ENCODE peak calls at places on chromosomes 5 and 9, in seven cellular contexts. Q is kidney; E is substantia nigra; T is CD8-positive, alpha-beta memory T cell; V is psoas muscle; U is endothelial cell of umbilical vein; C is right cardiac atrium. G is an unnamed sample.

GRCh38 chr5:200985-201384 is 9.7 kb downstream of the LRRC14B start:
- DNase-seq in Q (no peak), E (no peak), T (no peak), V (no peak), U (no peak), C (no peak), G (no peak)

GRCh38 chr5:133824661-133825254 is 143.7 kb downstream of the C5orf15 start:
- DNase-seq in Q (peak), E (no peak), T (no peak), V (no peak), U (no peak), C (no peak), G (no peak)

GRCh38 chr5:56951131-56951945 is 585 bp downstream of the MIER3 start:
- DNase-seq in Q (peak), E (peak), T (peak), V (peak), U (peak), C (peak), G (no peak)

GRCh38 chr9:81896067-81896466 is 32.2 kb upstream of the SPATA31D4 start:
- DNase-seq in Q (no peak), E (no peak), T (no peak), V (no peak), U (no peak), C (no peak), G (no peak)

GRCh38 chr9:128215491-128216404 is 12.6 kb downstream of the DNM1 start:
- DNase-seq in Q (no peak), E (no peak), T (no peak), V (peak), U (peak), C (no peak), G (no peak)

GRCh38 chr5:91194861-91195460 is 188.2 kb downstream of the ARRDC3 start:
- DNase-seq in Q (no peak), E (no peak), T (no peak), V (no peak), U (no peak), C (no peak), G (no peak)

GRCh38 chr5:95524423-95524822 is 30.4 kb downstream of the SKIC3 start:
- DNase-seq in Q (no peak), E (no peak), T (no peak), V (no peak), U (no peak), C (no peak), G (no peak)

GRCh38 chr9:107036367-107036766 is 173.4 kb downstream of the ZNF462 start:
- DNase-seq in Q (no peak), E (no peak), T (no peak), V (no peak), U (no peak), C (no peak), G (no peak)

GRCh38 chr9:131517761-131518190 is 13.3 kb downstream of the UCK1 start:
- DNase-seq in Q (no peak), E (peak), T (no peak), V (no peak), U (no peak), C (peak), G (no peak)

GRCh38 chr5:50463726-50464125 is 22.6 kb upstream of the EMB start:
- DNase-seq in Q (no peak), E (no peak), T (no peak), V (no peak), U (no peak), C (no peak), G (no peak)

GRCh38 chr5:106140101-106140500 is 1530.6 kb downstream of the EFNA5 start:
- DNase-seq in Q (no peak), E (no peak), T (no peak), V (no peak), U (no peak), C (no peak), G (no peak)

GRCh38 chr9:134636142-134636507 is 5.5 kb upstream of the COL5A1 start:
- DNase-seq in Q (no peak), E (no peak), T (peak), V (no peak), U (no peak), C (peak), G (no peak)

GRCh38 chr9:16191237-16191636 is 638.4 kb downstream of the CCDC171 start:
- DNase-seq in Q (no peak), E (no peak), T (no peak), V (no peak), U (no peak), C (no peak), G (no peak)

GRCh38 chr5:39420482-39421145 is 4.2 kb downstream of the DAB2 start:
- DNase-seq in Q (peak), E (no peak), T (no peak), V (peak), U (peak), C (peak), G (peak)

GRCh38 chr5:21212026-21212425 is 1224.0 kb upstream of the CDH18 start:
- DNase-seq in Q (no peak), E (no peak), T (no peak), V (no peak), U (no peak), C (no peak), G (no peak)

GRCh38 chr9:97512966-97513560 is 11.6 kb downstream of the TMOD1 start:
- DNase-seq in Q (no peak), E (no peak), T (no peak), V (no peak), U (no peak), C (no peak), G (no peak)

GRCh38 chr9:127347831-127348699 is 48.9 kb upstream of the SLC2A8 start:
- DNase-seq in Q (no peak), E (no peak), T (no peak), V (no peak), U (peak), C (no peak), G (peak)

GRCh38 chr9:38141751-38142150 is 72.7 kb upstream of the SHB start:
- DNase-seq in Q (no peak), E (no peak), T (no peak), V (no peak), U (peak), C (no peak), G (no peak)

GRCh38 chr5:143063175-143063970 is 293.2 kb downstream of the ARHGAP26 start:
- DNase-seq in Q (no peak), E (peak), T (no peak), V (peak), U (no peak), C (peak), G (no peak)

GRCh38 chr5:179781846-179782245 is 11.9 kb upstream of the LTC4S start:
- DNase-seq in Q (no peak), E (no peak), T (no peak), V (no peak), U (no peak), C (no peak), G (no peak)

GRCh38 chr9:113738898-113739604 is 137.1 kb upstream of the ZNF618 start:
- DNase-seq in Q (no peak), E (no peak), T (no peak), V (no peak), U (no peak), C (no peak), G (no peak)

GRCh38 chr9:134597957-134598883 is 43.4 kb upstream of the COL5A1 start:
- DNase-seq in Q (peak), E (no peak), T (no peak), V (no peak), U (no peak), C (peak), G (no peak)

GRCh38 chr5:133635051-133635450 is 22.7 kb upstream of the FSTL4 start:
- DNase-seq in Q (no peak), E (no peak), T (no peak), V (no peak), U (no peak), C (no peak), G (no peak)

GRCh38 chr5:113020461-113021273 is 44.1 kb downstream of the DCP2 start:
- DNase-seq in Q (no peak), E (no peak), T (no peak), V (no peak), U (peak), C (no peak), G (peak)

GRCh38 chr5:137995077-137995746 is 37.7 kb downstream of the FAM13B start:
- DNase-seq in Q (no peak), E (no peak), T (no peak), V (no peak), U (peak), C (no peak), G (no peak)

GRCh38 chr5:34450338-34450737 is 205.8 kb upstream of the RAI14 start:
- DNase-seq in Q (no peak), E (no peak), T (no peak), V (no peak), U (no peak), C (no peak), G (no peak)

DNA sequence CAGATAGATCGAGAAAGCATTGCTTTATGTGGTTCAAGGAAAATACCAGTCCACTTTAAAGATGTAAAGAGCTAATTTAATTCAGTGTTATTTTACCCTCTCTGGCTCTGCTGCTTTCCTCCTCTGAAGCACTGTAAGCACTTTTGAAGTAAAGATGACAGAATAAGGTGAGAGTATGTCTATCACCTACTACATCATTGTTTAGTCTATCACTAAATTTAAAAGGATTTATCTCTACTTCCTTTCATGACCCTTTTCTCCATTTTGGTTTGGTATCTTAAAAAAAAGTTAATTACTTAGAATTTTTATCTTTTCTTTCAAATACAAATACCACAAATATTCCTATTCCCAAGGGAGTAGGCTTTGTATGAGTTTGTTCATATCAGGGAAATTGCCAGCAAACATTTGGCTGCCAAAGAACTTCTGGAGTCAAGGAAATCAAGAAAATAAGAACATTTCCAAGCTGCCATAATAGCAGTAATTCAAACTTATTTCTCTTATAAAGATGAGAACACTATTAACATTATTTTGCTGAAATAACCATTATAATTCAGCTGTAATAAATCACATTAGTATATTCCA is 77.8 kb downstream of the SLC38A9 start:
- DNase-seq in Q (no peak), E (no peak), T (no peak), V (no peak), U (no peak), C (no peak), G (no peak)
- H3K27ac ChIP-seq in Q (peak), E (no peak), T (no peak), V (peak), U (no peak), C (no peak), G (no peak)

DNA sequence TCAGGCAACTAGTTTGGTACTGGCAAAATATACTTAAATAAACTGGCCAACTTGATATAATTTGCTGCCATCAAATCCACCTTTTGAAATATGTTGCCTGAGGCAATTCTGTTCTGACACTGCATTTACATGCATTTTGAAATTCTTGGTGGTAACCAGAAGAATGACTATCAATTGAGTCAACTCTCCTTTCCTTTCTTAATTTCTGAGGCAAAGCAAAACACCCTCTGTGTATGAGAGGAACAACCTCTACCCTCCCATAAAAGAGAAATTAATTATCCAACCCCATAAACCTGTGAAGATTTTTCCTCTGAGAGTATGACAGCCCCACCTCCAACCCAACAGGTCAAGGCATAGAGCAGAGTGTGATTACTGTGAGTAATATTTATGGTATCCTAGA is 286.8 kb downstream of the NR2F1-AS1 start:
- DNase-seq in Q (no peak), E (no peak), T (no peak), V (no peak), U (no peak), C (no peak), G (no peak)
- H3K27ac ChIP-seq in Q (no peak), E (no peak), T (no peak), V (no peak), U (no peak), C (no peak), G (no peak)

DNA sequence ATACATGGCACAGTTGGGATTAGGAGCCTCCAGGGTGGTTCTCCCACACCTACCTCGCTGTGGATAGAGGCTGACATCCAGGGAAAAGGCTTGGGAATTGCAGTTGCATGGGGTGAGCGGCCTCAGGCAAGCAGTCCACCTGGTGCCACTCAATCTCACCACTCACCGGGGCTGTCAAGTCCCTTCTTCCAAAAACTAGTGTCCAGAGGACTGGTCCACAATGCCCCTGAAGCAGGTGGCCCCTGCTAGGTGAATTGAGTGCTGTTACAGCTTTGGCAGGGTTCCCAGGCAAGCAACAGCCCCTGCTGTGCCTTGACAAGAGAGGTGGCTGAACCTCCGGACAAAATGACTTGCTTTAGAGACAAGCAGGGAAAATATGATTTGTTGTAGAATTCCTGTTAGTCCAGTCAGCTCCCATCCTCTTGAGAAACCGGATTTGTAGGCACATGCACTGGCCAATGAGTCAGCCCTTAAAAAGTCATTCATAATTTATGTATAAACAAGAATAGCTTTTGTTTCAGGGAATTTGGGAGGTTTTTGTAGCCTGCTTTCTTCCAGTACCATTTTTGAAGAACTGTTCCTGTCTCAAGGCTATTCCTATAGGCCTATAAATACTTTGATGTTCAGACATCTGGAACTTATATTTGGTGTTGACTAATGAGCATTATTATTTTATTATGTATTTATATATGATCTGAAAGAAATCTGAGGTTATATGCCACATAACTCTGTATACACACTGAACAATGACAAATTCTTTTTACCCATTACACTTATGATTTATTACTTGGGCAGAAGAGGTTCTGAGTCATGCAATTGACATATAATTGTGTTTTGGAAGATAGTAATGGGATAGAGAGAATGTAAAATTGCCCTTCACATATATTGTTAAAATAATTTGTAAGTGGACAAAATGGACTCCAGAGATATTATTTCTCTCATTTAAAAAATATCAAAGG is 411.1 kb downstream of the ACTL7B start:
- DNase-seq in Q (no peak), E (no peak), T (no peak), V (no peak), U (peak), C (no peak), G (peak)
- H3K27ac ChIP-seq in Q (no peak), E (no peak), T (no peak), V (no peak), U (peak), C (no peak), G (no peak)

GRCh38 chr5:65034782-65035181 is 266.1 kb downstream of the CWC27 start:
- DNase-seq in Q (peak), E (no peak), T (no peak), V (no peak), U (no peak), C (peak), G (no peak)
- H3K27ac ChIP-seq in Q (peak), E (peak), T (peak), V (peak), U (peak), C (peak), G (peak)

DNA sequence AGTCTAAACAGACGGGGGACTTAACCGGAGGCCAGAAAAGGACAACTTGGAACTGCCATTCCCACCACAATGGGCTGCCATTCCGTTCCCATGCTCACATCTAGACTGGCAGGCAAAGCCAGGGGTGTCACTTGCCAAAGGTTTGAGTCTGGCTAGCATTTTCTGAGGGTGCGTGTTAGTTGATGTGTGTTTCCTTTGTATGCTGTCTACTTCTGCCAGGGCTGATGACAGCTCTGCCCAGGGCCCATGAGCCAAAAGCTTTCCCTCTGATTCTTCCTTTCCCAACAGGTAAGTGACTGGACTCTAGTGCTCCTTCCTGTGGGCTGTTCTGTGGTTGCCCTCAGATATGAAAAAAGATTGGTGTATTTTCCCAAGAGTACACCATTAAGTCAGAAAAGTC is 68.0 kb downstream of the ZNF608 start:
- DNase-seq in Q (no peak), E (no peak), T (no peak), V (no peak), U (no peak), C (no peak), G (no peak)
- H3K27ac ChIP-seq in Q (no peak), E (no peak), T (no peak), V (peak), U (no peak), C (peak), G (no peak)

GRCh38 chr5:124263680-124264491 is 482.6 kb downstream of the ZNF608 start:
- DNase-seq in Q (no peak), E (peak), T (no peak), V (no peak), U (peak), C (no peak), G (no peak)
- H3K27ac ChIP-seq in Q (no peak), E (peak), T (no peak), V (no peak), U (no peak), C (no peak), G (no peak)

DNA sequence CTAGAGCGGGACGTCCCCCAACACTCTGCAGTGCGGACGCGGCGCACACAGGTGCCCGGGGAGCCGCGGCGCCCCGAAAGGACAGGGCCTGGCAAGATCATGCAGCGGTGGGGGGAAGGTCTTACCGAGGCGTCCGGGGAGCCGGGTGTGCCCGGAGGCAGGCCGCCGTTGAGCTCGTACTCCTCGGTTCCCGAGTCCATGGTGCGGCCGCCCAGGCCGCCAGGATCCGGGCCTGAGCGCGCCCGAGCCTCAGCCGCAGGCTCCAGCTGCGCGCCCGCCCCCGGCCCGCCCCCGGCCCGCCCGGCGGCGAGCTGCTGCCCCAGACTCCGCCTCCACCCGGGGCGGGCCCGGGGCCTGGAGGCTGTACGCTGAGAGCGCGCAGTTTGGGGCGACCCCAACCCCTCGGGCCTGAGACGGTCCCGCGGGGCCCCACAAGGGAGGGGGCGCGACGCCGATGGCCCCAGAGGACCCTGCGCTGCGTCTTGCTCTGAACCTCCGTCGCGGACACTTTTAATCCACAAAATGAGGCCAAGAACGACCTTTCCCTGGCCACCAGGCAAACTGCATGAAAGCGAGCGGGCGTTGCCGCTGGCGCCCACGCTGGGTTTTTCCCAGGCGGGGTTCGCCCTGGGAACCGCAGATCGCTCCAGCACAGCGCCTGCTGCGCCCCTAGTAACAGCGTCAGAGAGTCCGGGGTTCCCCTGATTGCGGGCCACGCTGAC is at the start of gene NINJ1:
- DNase-seq in Q (peak), E (peak), T (peak), V (peak), U (peak), C (peak), G (peak)
- H3K27ac ChIP-seq in Q (peak), E (peak), T (peak), V (peak), U (peak), C (peak), G (peak)

G was measured in trophoblast cell.